ENCODE peak calls at places on chromosomes 6 and 20, in six cellular contexts. C, L, N, S, X and E are unnamed samples.

GRCh38 chr20:35192071-35192872 is 20.4 kb downstream of the PROCR start:
- DNase-seq in C (no peak), L (no peak), N (no peak), X (peak; percentile 58), S (peak; percentile 44), E (no peak)

GRCh38 chr20:63099426-63100267 is 92.9 kb upstream of the BHLHE23 start:
- DNase-seq in X (no peak), N (no peak), S (peak; percentile 4), L (peak; percentile 3), C (peak; percentile 43), E (peak; percentile 55)

GRCh38 chr6:144343736-144344428 is 58.7 kb downstream of the UTRN start:
- DNase-seq in C (no peak), X (peak; percentile 88), S (no peak), N (no peak), L (no peak), E (no peak)

GRCh38 chr20:22690616-22691179 is 106.3 kb upstream of the FOXA2 start:
- DNase-seq in S (no peak), X (no peak), L (no peak), N (no peak), C (no peak), E (no peak)

GRCh38 chr6:115932481-115932880 is 128.2 kb downstream of the FRK start:
- DNase-seq in N (no peak), L (no peak), X (no peak), C (no peak), S (no peak), E (no peak)

GRCh38 chr20:25282796-25283195 is 34.9 kb downstream of the PYGB start:
- DNase-seq in L (no peak), N (peak; percentile 7), X (no peak), S (peak; percentile 10), C (no peak), E (peak; percentile 15)

GRCh38 chr20:59600472-59600871 is 3.9 kb upstream of the PHACTR3 start:
- DNase-seq in S (no peak), C (no peak), X (no peak), L (no peak), N (no peak), E (no peak)

GRCh38 chr6:9138856-9139426 is 703.6 kb upstream of the SLC35B3 start:
- DNase-seq in L (no peak), C (no peak), S (no peak), N (no peak), X (no peak), E (no peak)

GRCh38 chr20:6473197-6473596 is 294.3 kb upstream of the BMP2 start:
- DNase-seq in C (no peak), N (no peak), L (no peak), S (no peak), X (no peak), E (no peak)

GRCh38 chr6:68343901-68344300 is 291.2 kb upstream of the ADGRB3 start:
- DNase-seq in L (no peak), X (no peak), N (no peak), S (no peak), C (no peak), E (no peak)

GRCh38 chr6:150813993-150814359 is 51.5 kb upstream of the MTHFD1L start:
- DNase-seq in N (no peak), X (peak; percentile 22), L (no peak), S (no peak), C (no peak), E (no peak)

GRCh38 chr6:163554663-163555062 is 140.1 kb downstream of the QKI start:
- DNase-seq in N (peak; percentile 23), X (peak; percentile 61), S (peak; percentile 51), L (peak; percentile 51), C (peak; percentile 70), E (no peak)

DNA sequence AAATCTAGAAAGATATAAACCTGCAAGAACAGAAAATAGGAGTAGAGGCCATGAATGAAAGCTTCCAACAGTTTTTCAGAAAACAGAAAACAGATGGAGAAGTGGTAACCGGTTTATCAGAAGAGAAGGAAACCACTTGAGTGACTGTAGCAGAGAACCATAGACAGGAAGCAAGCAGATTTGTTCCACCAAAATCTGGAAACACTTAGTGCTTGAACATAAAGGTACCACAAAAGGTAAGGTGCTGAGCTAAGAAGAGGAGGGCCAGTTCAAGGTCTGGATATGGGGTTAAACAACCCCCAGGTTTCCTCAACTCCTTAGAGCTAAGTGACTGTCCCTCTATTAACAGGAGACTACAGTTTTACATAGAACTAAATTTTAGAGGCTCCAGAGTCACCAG is 9.2 kb upstream of the KIAA0319 start:
- DNase-seq in N (no peak), L (no peak), S (no peak), X (no peak), C (no peak), E (no peak)
- H3K4me1 ChIP-seq in N (no peaks in the 10 kb centered on the region), L (no peaks in the 10 kb centered on the region), S (no peaks in the 10 kb centered on the region), X (peaks cover 4% of the 10 kb centered on the region), C (peaks cover 6% of the 10 kb centered on the region), E (no peaks in the 10 kb centered on the region)

GRCh38 chr6:131862486-131862885 is 54.7 kb downstream of the ENPP1 start:
- DNase-seq in C (no peak), N (no peak), S (no peak), L (no peak), X (no peak), E (no peak)

GRCh38 chr6:131868836-131869235 is 61.0 kb downstream of the ENPP1 start:
- DNase-seq in L (no peak), N (no peak), S (no peak), C (no peak), X (no peak), E (no peak)

GRCh38 chr6:131867744-131868143 is 59.9 kb downstream of the ENPP1 start:
- DNase-seq in S (no peak), C (no peak), X (no peak), L (no peak), N (no peak), E (no peak)
- H3K36me3 ChIP-seq in S (peaks cover 92% of the 10 kb centered on the region), C (no peaks in the 10 kb centered on the region), X (no peaks in the 10 kb centered on the region), L (no peaks in the 10 kb centered on the region), N (no peaks in the 10 kb centered on the region), E (peaks cover 15% of the 10 kb centered on the region)

GRCh38 chr20:52779125-52779524 is 193.0 kb upstream of the TSHZ2 start:
- DNase-seq in N (no peak), L (no peak), C (no peak), X (no peak), S (no peak), E (no peak)

GRCh38 chr20:52775786-52776185 is 196.4 kb upstream of the TSHZ2 start:
- DNase-seq in L (no peak), S (no peak), X (no peak), C (no peak), N (no peak), E (no peak)
- H3K27ac ChIP-seq in L (no peak overlapping the region), S (no peak overlapping the region), X (no peak overlapping the region), C (no peak overlapping the region), N (no peak overlapping the region), E (no peak overlapping the region)

GRCh38 chr20:53581444-53582311 is 12.0 kb downstream of the ZNF217 start:
- DNase-seq in C (peak; percentile 63), L (no peak), X (no peak), S (no peak), N (no peak), E (no peak)
- H3K4me1 ChIP-seq in C (peaks cover 61% of the 10 kb centered on the region), L (peaks cover 90% of the 10 kb centered on the region), X (peaks cover 21% of the 10 kb centered on the region), S (peaks cover 28% of the 10 kb centered on the region), N (peaks cover 58% of the 10 kb centered on the region), E (peaks cover 52% of the 10 kb centered on the region)

GRCh38 chr20:47352332-47353223 is 3.9 kb downstream of the ZMYND8 start:
- DNase-seq in N (no peak), L (peak; percentile 59), X (peak; percentile 75), S (peak; percentile 85), C (peak; percentile 78), E (no peak)

GRCh38 chr20:47351643-47352331 is 4.7 kb downstream of the ZMYND8 start:
- DNase-seq in N (no peak), S (peak; percentile 15), X (peak; percentile 65), L (no peak), C (no peak), E (no peak)

GRCh38 chr20:47354388-47354709 is 2.1 kb downstream of the ZMYND8 start:
- DNase-seq in C (no peak), X (no peak), S (no peak), L (no peak), N (no peak), E (no peak)

GRCh38 chr20:47353697-47354387 is 2.7 kb downstream of the ZMYND8 start:
- DNase-seq in N (no peak), L (no peak), C (no peak), X (peak; percentile 66), S (peak; percentile 5), E (no peak)

DNA sequence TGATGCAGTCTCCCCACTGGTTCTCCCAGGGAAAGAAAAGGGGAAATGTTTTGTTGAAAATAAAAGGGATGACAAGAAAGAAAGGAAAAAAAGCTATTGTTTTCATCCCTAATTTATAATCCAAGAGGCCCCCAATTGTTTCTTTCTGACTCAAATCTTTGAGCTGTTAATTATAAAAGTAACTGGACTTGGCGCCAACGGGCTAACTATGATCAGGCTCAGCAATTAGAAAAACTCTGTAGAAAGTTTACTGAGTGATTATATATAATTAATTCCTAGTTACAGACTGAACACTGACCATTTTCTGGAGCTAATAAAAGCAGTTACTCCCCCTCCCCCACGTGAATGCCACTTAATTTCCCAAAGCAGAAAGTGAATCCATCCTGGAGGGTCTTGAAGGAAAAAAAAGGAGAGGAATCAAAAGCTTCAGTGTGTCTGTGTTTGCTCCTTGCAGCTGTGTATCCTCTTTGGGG is 3.2 kb downstream of the ZMYND8 start:
- DNase-seq in S (no peak), X (peak; percentile 33), N (no peak), L (no peak), C (no peak), E (no peak)
- H3K36me3 ChIP-seq in S (no peaks in the 10 kb centered on the region), X (no peaks in the 10 kb centered on the region), N (no peaks in the 10 kb centered on the region), L (no peaks in the 10 kb centered on the region), C (no peaks in the 10 kb centered on the region), E (no peaks in the 10 kb centered on the region)

GRCh38 chr20:49422176-49422575 is 60.3 kb downstream of the KCNB1 start:
- DNase-seq in X (no peak), N (no peak), S (no peak), L (no peak), C (no peak), E (no peak)
- H3K27ac ChIP-seq in X (no peak overlapping the region), N (no peak overlapping the region), S (no peak overlapping the region), L (peak overlapping the region; percentile 82), C (no peak overlapping the region), E (no peak overlapping the region)